ENCODE peak calls at places on chromosomes 11 and 22, in four cellular contexts. Q is tibial artery, Z is mammary epithelial cell, S is cardiac muscle cell. M is an unnamed sample.

GRCh38 chr11:83681944-83682644 is 395.9 kb upstream of the CCDC90B start:
- DNase-seq in Q (no peak), Z (no peak), S (no peak), M (no peak)

GRCh38 chr11:121452609-121453150 is at the start of gene SORL1-AS1:
- DNase-seq in Q (no peak), Z (peak; percentile 48), S (no peak), M (no peak)

GRCh38 chr11:128549256-128549944 is 38.0 kb downstream of the ETS1 start:
- DNase-seq in Q (no peak), Z (no peak), S (peak; percentile 92), M (no peak)

GRCh38 chr11:7672276-7672959 is 882 bp downstream of the CYB5R2 start:
- DNase-seq in Q (no peak), Z (no peak), S (no peak), M (no peak)

GRCh38 chr11:78253797-78254196 is 65.1 kb downstream of the USP35 start:
- DNase-seq in Q (no peak), Z (no peak), S (no peak), M (no peak)

GRCh38 chr11:10268746-10269487 is 25.1 kb downstream of the SBF2 start:
- DNase-seq in Q (no peak), Z (peak; percentile 68), S (no peak), M (no peak)

GRCh38 chr11:68181719-68182451 is 31.2 kb downstream of the KMT5B start:
- DNase-seq in Q (no peak), Z (no peak), S (no peak), M (no peak)

GRCh38 chr11:82634091-82634490 is 99.6 kb downstream of the FAM181B start:
- DNase-seq in Q (no peak), Z (peak; percentile 18), S (no peak), M (no peak)

GRCh38 chr11:1854949-1855885 is 2.3 kb downstream of the LSP1 start:
- DNase-seq in Q (no peak), Z (no peak), S (no peak), M (no peak)

GRCh38 chr11:9211322-9211721 is 53.8 kb downstream of the DENND5A start:
- DNase-seq in Q (no peak), Z (no peak), S (no peak), M (no peak)

GRCh38 chr11:3126901-3127691 is 38.0 kb downstream of the OSBPL5 start:
- DNase-seq in Q (peak; percentile 66), Z (no peak), S (no peak), M (no peak)

GRCh38 chr11:96827164-96827563 is 437.4 kb downstream of the JRKL start:
- DNase-seq in Q (no peak), Z (no peak), S (peak; percentile 72), M (no peak)

GRCh38 chr11:87219266-87219665 is 181.5 kb downstream of the TMEM135 start:
- DNase-seq in Q (no peak), Z (no peak), S (peak; percentile 25), M (no peak)

GRCh38 chr11:95299078-95299611 is 68.1 kb upstream of the SESN3 start:
- DNase-seq in Q (no peak), Z (no peak), S (no peak), M (no peak)

GRCh38 chr11:14413307-14414072 is 54.5 kb upstream of the RRAS2 start:
- DNase-seq in Q (no peak), Z (peak; percentile 48), S (peak; percentile 83), M (no peak)

GRCh38 chr11:19808076-19808911 is 95.7 kb downstream of the NAV2 start:
- DNase-seq in Q (no peak), Z (no peak), S (peak; percentile 10), M (no peak)

GRCh38 chr11:38814670-38815069 is 2216.6 kb upstream of the RAG2 start:
- DNase-seq in Q (no peak), Z (peak; percentile 84), S (peak; percentile 16), M (no peak)

GRCh38 chr11:72634472-72635095 is 39.6 kb downstream of the PDE2A start:
- DNase-seq in Q (no peak), Z (no peak), S (no peak), M (no peak)

GRCh38 chr11:1760351-1761109 is 3.2 kb downstream of the CTSD start:
- DNase-seq in Q (peak; percentile 97), Z (no peak), S (peak; percentile 70), M (peak; percentile 60)

GRCh38 chr22:18966748-18967147 is 30.7 kb upstream of the PRODH start:
- DNase-seq in Q (peak; percentile 51), Z (no peak), S (no peak), M (no peak)

GRCh38 chr11:85827768-85828639 is 17.1 kb upstream of the SYTL2 start:
- DNase-seq in Q (no peak), Z (peak; percentile 83), S (peak; percentile 69), M (no peak)

DNA sequence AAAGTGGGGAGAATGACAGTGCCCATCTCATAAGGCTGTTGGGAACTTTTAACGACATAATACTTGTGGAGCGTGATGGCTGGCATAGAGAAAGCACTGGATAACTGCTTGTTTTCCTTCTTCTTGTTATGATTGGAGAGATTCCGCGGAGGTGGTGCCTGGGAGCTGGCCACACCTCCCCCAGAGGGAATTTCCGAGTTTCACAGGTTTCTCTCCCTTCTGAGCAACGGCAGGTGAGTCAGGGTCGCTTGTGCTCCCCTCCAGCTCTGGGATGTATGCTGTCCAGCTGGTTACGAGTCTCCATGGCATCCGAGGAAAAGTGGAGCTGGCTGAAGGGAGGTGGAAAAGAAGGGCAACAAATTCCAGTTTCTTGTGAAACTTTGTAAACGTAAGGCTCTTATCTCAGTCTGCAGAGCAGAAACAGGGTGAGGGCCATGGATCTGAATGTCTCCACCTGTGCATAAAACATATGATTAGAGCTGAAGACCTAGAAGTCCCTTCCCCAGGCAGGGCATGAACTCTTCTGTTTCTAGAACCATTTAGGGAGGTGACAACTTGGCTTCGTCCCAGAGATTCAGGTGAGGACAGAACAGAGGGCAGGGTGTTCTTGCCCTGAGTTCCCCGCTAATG is 10.0 kb upstream of the PLET1 start:
- DNase-seq in Q (no peak), Z (peak; percentile 26), S (no peak), M (no peak)
- H3K4me3 ChIP-seq in Q (no peak overlapping the region), Z (no peak overlapping the region), S (no peak overlapping the region), M (no peak overlapping the region)

DNA sequence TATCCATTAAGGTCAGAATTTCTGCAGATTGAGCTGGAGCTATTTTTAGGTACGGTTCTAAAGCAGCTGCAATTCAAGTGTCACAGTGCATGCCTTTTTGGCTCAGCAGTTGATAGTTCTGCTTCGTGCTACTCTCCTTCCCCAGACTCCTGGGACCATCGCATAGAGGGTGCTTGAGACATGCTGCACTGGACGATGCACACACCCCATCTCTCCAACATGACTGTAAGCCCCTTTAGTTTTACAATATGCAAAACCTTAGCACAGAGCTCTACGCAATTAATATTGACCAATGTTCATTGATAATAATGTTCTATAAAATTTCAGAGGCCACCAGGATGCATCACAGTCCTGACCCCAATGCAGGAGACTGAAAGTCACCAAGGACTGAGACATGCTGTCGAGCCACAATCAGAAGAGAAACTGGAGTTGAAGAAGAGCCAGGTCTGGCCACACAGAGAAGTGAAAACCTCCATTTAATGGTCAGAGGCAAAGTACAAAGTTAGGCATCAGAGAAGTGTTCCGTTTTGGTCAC is 120.9 kb upstream of the ZC3H12C start:
- DNase-seq in Q (no peak), Z (no peak), S (no peak), M (no peak)
- H3K27ac ChIP-seq in Q (no peak overlapping the region), Z (no peak overlapping the region), S (no peak overlapping the region), M (no peak overlapping the region)

DNA sequence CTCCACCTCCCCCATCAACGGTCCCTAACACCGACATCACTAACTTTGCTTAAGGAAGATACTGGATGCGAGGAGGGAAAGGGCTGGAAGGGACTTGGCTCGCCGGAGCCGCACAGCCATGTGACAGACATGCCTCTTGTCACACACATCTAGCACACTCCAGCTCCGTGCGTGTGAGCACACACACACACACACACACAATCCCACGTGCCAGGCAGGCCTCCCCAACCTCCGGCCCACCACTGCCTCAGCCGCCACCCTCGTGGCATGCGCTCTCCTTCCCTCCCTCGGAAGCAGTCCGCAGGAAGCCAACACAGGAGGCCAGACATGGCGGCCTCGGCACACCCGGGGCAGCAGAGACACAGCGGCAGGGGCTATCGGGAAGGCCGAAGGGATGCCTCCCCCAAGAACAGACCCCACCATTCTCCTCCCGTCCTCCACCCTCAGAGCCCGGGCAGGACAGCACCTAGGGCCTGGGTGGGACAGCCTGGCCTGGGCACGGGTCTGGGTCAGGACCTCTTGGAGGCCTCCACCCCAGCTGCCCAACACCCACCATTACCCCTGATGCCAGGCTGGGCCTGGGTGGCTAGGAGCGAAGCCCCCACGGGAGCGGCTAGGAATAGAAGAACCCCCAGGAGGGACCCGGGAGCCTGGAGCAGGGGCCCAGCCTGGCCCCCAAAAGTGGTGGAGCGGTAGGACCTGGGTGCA is 1.0 kb downstream of the MFNG start:
- DNase-seq in Q (no peak), Z (no peak), S (no peak), M (no peak)
- H3K4me3 ChIP-seq in Q (peak overlapping the region; percentile 46), Z (no peak overlapping the region), S (no peak overlapping the region), M (peak overlapping the region; percentile 63)

GRCh38 chr11:73866586-73866996 is 10.1 kb downstream of the COA4 start:
- DNase-seq in Q (no peak), Z (peak; percentile 79), S (peak; percentile 91), M (no peak)
- H3K27ac ChIP-seq in Q (no peak overlapping the region), Z (no peak overlapping the region), S (peak overlapping the region; percentile 66), M (no peak overlapping the region)

DNA sequence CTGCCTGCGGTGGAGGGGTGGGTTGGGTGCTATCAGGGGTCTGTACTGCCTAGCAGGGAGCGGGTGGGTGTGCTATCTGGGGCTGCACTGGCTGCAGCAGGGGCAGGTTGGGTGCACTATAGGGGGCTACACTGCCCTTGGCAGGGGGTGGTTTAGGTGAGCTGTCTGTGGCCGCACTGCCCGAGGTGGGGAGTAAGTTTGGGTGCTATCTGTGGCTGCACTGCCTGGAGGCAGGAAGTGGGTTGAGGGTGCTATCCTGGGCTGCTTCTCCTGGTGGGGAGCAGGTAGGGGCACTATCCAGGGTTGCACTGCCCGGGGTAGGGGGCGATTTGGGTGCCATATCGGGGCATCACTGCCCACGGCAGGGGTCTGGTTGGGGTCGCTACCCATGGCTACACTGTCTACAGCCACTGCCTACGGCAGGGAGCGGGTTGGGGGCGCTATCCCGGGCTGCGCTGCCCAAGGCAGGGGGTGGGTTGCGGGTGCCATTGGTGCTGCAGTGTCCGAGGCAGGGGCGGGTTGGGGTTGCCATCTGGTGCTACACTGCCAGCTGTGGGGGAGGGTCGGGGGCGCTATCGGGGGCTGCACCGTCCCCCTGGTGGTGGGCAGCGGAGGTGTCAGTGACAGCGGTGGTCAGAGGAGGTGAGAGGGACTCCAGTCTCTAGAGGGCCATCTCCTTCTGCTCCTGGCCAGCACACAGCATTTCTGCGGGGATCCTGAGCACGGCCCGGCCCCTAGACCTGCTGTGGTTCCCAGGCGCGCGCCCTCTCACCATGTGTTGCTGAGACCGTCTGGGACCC is 1.3 kb upstream of the RFPL2 start:
- DNase-seq in Q (no peak), Z (no peak), S (no peak), M (no peak)
- H3K4me3 ChIP-seq in Q (no peak overlapping the region), Z (no peak overlapping the region), S (no peak overlapping the region), M (no peak overlapping the region)

DNA sequence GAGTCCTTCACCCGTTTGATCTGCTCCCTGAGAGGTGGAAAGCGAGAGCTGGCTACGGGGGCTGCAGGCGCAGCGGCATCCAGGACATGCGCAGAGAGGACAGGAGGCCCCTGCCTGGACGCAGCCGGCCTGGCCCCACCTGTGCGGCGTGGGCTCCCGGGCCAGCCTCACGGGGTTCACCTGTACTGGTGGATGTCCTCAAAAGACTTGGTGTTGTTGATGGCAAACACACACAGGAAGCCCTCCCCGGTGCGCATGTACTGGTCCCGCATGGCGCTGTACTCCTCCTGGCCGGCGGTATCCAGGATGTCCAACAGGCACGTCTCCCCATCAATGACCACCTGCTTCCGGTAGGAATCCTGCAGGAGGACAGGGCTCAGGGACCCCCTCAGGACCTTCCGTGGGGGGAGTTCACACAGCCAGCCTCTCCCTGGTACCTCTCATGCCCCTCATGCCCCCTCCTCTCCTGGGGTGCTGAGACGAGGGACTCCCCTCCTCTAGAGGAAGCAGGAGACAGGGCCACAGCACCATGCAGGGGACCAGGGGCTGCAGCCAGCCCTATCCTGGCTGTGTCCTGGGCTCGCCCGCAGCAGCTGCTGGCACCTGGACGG is 1.7 kb downstream of the HRAS start:
- DNase-seq in Q (no peak), Z (no peak), S (no peak), M (no peak)
- H3K27ac ChIP-seq in Q (no peak overlapping the region), Z (no peak overlapping the region), S (no peak overlapping the region), M (no peak overlapping the region)

GRCh38 chr11:57647960-57648776 is 1.5 kb downstream of the YPEL4 start:
- DNase-seq in Q (no peak), Z (no peak), S (peak; percentile 31), M (no peak)
- H3K4me3 ChIP-seq in Q (no peak overlapping the region), Z (no peak overlapping the region), S (peak overlapping the region; percentile 3), M (peak overlapping the region; percentile 58)

M was measured in thoracic aorta.